ENCODE peak calls at places on chromosomes 1 and 21, in nine cellular contexts. X is stimulated activated CD4-positive, alpha-beta T cell treated with anti-CD3 and anti-CD28 coated beads, Interleukin-2, amount 100 ng/mL, for 24 hours; Y is C1 segment of cervical spinal cord; G is BJ; A is activated T-cell treated with anti-CD3 and anti-CD28 coated beads for 1 hour; B is GM03348; V is activated CD8-positive, alpha-beta memory T cell treated with anti-CD3 and anti-CD28 coated beads for 48 hours; Z is AG04450; D is activated gamma-delta T cell treated with anti-CD3 and anti-CD28 coated beads, Interleukin-2, amount 50 U/mL, for 16 hours. T is an unnamed sample.

GRCh38 chr1:47680815-47681475 is 243.1 kb downstream of the FOXD2 start:
- DNase-seq in X (no peak), Y (no peak), G (no peak), A (no peak), B (no peak), V (no peak), Z (no peak), D (no peak), T (no peak)

GRCh38 chr1:168803696-168804510 is 74.9 kb upstream of the DPT start:
- DNase-seq in X (no peak), Y (peak), G (no peak), A (no peak), B (no peak), V (no peak), Z (no peak), D (no peak), T (no peak)

GRCh38 chr1:159076753-159077656 is at the start of gene AIM2:
- DNase-seq in X (peak), Y (no peak), G (peak), A (peak), B (no peak), V (peak), Z (no peak), D (peak), T (peak)

GRCh38 chr21:15592271-15592860 is 137.4 kb upstream of the USP25 start:
- DNase-seq in X (no peak), Y (no peak), G (no peak), A (no peak), B (peak), V (no peak), Z (peak), D (no peak), T (no peak)

GRCh38 chr1:59214764-59215208 is 82.1 kb upstream of the FGGY start:
- DNase-seq in X (no peak), Y (no peak), G (no peak), A (no peak), B (no peak), V (no peak), Z (peak), D (no peak), T (no peak)

GRCh38 chr1:24905355-24905978 is 24.6 kb downstream of the RUNX3 start:
- DNase-seq in X (peak), Y (no peak), G (no peak), A (no peak), B (no peak), V (no peak), Z (no peak), D (no peak), T (peak)

GRCh38 chr21:46325073-46325912 is 1.3 kb downstream of the PCNT start:
- DNase-seq in X (peak), Y (peak), G (no peak), A (peak), B (peak), V (peak), Z (no peak), D (no peak), T (peak)

GRCh38 chr1:155801149-155801548 is 55.9 kb downstream of the GON4L start:
- DNase-seq in X (no peak), Y (no peak), G (no peak), A (no peak), B (peak), V (no peak), Z (no peak), D (no peak), T (no peak)

GRCh38 chr1:240169188-240169587 is 77.5 kb downstream of the FMN2 start:
- DNase-seq in X (no peak), Y (no peak), G (no peak), A (no peak), B (peak), V (no peak), Z (no peak), D (no peak), T (no peak)

GRCh38 chr1:116357487-116357886 is 15.6 kb upstream of the ATP1A1 start:
- DNase-seq in X (no peak), Y (no peak), G (no peak), A (no peak), B (no peak), V (no peak), Z (no peak), D (no peak), T (no peak)

GRCh38 chr1:204150702-204151561 is 912 bp downstream of the ETNK2 start:
- DNase-seq in X (no peak), Y (no peak), G (no peak), A (no peak), B (no peak), V (no peak), Z (no peak), D (no peak), T (no peak)

GRCh38 chr1:170663441-170664282 is at the start of gene PRRX1:
- DNase-seq in X (no peak), Y (no peak), G (no peak), A (no peak), B (peak), V (no peak), Z (no peak), D (no peak), T (no peak)

GRCh38 chr1:188425687-188426086 is 1596.9 kb downstream of the PLA2G4A start:
- DNase-seq in X (no peak), Y (no peak), G (no peak), A (no peak), B (no peak), V (no peak), Z (peak), D (no peak), T (no peak)

GRCh38 chr1:66285618-66286270 is 248.2 kb upstream of the SGIP1 start:
- DNase-seq in X (no peak), Y (no peak), G (no peak), A (no peak), B (no peak), V (no peak), Z (no peak), D (no peak), T (no peak)

GRCh38 chr1:20479840-20480239 is 6.2 kb downstream of the CAMK2N1 start:
- DNase-seq in X (no peak), Y (no peak), G (no peak), A (no peak), B (no peak), V (no peak), Z (no peak), D (no peak), T (no peak)

GRCh38 chr1:153488731-153489130 is 28.3 kb upstream of the S100A7 start:
- DNase-seq in X (no peak), Y (no peak), G (peak), A (no peak), B (peak), V (no peak), Z (no peak), D (no peak), T (no peak)

T was measured in activated CD4-positive, alpha-beta memory T cell treated with anti-CD3 and anti-CD28 coated beads, Interleukin-2, amount 10 ng/mL, durations not matched to agents 7 days and 5 days.